ENCODE peak calls at places on chromosomes 4 and X, in eight cellular contexts. T, A, N, V, Z, K, L and P are unnamed samples. For H3K9me3, the result is how much of the 10 kb centered on the place peaks cover.

GRCh38 chr4:52617467-52618017 is 41.6 kb downstream of the USP46 start:
- DNase-seq in T (no peak), A (no peak), N (no peak), V (no peak), Z (no peak), K (no peak), L (no peak), P (no peak)

GRCh38 chr4:154049457-154050181 is 260.7 kb upstream of the SFRP2 start:
- DNase-seq in T (no peak), A (no peak), N (peak), V (no peak), Z (peak), K (no peak), L (no peak), P (no peak)

GRCh38 chr4:19399001-19399400 is 852.7 kb upstream of the SLIT2 start:
- DNase-seq in T (no peak), A (no peak), N (no peak), V (no peak), Z (no peak), K (no peak), L (no peak), P (no peak)

GRCh38 chrX:133335027-133335426 is 80.3 kb downstream of the GPC4 start:
- DNase-seq in T (no peak), A (no peak), N (peak), V (no peak), Z (no peak), K (no peak), L (no peak), P (no peak)

GRCh38 chr4:127586922-127587571 is 45.7 kb upstream of the INTU start:
- DNase-seq in T (no peak), A (no peak), N (peak), V (no peak), Z (peak), K (no peak), L (no peak), P (no peak)

GRCh38 chr4:12724520-12724919 is 759.6 kb downstream of the RAB28 start:
- DNase-seq in T (no peak), A (no peak), N (peak), V (no peak), Z (no peak), K (no peak), L (no peak), P (no peak)

GRCh38 chr4:119628281-119629141 is at the start of gene PDE5A:
- DNase-seq in T (peak), A (peak), N (peak), V (peak), Z (peak), K (peak), L (peak), P (peak)

GRCh38 chr4:48602763-48603162 is 112.7 kb downstream of the ZAR1 start:
- DNase-seq in T (no peak), A (no peak), N (no peak), V (no peak), Z (no peak), K (no peak), L (no peak), P (no peak)

GRCh38 chr4:173930329-173930967 is 353.0 kb downstream of the FBXO8 start:
- DNase-seq in T (no peak), A (no peak), N (no peak), V (no peak), Z (no peak), K (no peak), L (no peak), P (no peak)

GRCh38 chr4:150619032-150619431 is 37.1 kb downstream of the MAB21L2 start:
- DNase-seq in T (no peak), A (no peak), N (no peak), V (no peak), Z (no peak), K (no peak), L (no peak), P (no peak)

GRCh38 chr4:180926277-180926676 is 1316.9 kb upstream of the TENM3 start:
- DNase-seq in T (no peak), A (no peak), N (no peak), V (no peak), Z (peak), K (no peak), L (no peak), P (no peak)

GRCh38 chr4:101418055-101418454 is 70.7 kb upstream of the PPP3CA start:
- DNase-seq in T (no peak), A (no peak), N (no peak), V (no peak), Z (no peak), K (no peak), L (no peak), P (peak)

GRCh38 chrX:10117301-10117700 is 39.5 kb upstream of the CLCN4 start:
- DNase-seq in T (no peak), A (no peak), N (no peak), V (no peak), Z (no peak), K (no peak), L (no peak), P (no peak)

DNA sequence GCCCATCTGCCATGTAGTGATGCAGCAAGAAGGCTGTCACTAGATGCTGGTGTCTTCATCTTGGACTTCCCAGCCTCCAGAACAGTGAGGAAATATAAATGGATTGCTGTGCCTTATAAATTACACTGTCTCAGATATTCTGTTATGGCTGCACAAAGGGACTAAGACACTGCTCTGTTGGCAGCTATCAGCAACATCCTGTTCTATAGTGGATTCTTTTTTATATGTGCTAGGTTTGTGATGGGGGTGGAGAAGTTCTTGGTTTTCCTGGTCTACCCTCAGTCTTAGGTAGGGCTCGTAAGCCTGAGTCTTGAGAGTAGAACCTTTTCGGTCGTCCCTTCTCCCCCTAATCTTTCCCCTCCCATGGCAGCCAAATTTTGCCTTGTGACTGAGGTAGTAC is 17.3 kb downstream of the STIM2 start:
- DNase-seq in T (no peak), A (no peak), N (no peak), V (no peak), Z (no peak), K (no peak), L (no peak), P (no peak)
- H3K9me3 ChIP-seq in T (under half), A (under half), N (under half), V (under half), Z (under half), K (under half), L (under half), P (under half)

GRCh38 chr4:160193787-160194186 is 1090.9 kb downstream of the RAPGEF2 start:
- DNase-seq in T (no peak), A (no peak), N (no peak), V (no peak), Z (no peak), K (no peak), L (no peak), P (no peak)

DNA sequence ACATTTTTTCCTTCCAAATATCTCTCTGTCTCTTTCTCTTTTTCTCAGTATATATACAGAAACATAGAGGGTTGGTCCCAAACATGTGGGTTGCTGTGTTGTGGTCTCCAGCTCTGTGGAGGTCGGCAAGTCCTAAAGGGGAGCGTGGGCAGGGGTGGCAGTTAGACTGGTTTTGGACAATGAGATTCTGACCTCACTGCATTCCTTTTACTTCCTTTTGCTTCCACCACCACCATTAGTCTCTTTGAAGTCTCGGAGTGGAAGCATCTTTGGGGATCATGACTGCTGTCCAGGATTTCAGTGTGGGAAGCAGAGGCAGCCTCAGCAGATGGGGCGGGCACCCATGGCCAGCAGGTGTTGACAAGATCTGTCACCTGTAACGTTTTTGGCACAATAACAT is 1091.8 kb downstream of the RAPGEF2 start:
- DNase-seq in T (no peak), A (peak), N (no peak), V (no peak), Z (no peak), K (no peak), L (peak), P (no peak)
- H3K9me3 ChIP-seq in T (under half), A (under half), N (under half), V (under half), Z (under half), K (under half), L (under half), P (under half)

GRCh38 chr4:69092980-69093568 is 3.2 kb upstream of the UGT2B7 start:
- DNase-seq in T (no peak), A (no peak), N (no peak), V (no peak), Z (no peak), K (no peak), L (no peak), P (no peak)

GRCh38 chr4:69092190-69092589 is 4.1 kb upstream of the UGT2B7 start:
- DNase-seq in T (no peak), A (no peak), N (no peak), V (no peak), Z (no peak), K (no peak), L (no peak), P (no peak)

GRCh38 chr4:69096111-69096656 is at the start of gene UGT2B7:
- DNase-seq in T (no peak), A (no peak), N (no peak), V (no peak), Z (no peak), K (no peak), L (no peak), P (no peak)

GRCh38 chr4:69095301-69095731 is 958 bp upstream of the UGT2B7 start:
- DNase-seq in T (no peak), A (no peak), N (no peak), V (no peak), Z (no peak), K (no peak), L (no peak), P (no peak)

DNA sequence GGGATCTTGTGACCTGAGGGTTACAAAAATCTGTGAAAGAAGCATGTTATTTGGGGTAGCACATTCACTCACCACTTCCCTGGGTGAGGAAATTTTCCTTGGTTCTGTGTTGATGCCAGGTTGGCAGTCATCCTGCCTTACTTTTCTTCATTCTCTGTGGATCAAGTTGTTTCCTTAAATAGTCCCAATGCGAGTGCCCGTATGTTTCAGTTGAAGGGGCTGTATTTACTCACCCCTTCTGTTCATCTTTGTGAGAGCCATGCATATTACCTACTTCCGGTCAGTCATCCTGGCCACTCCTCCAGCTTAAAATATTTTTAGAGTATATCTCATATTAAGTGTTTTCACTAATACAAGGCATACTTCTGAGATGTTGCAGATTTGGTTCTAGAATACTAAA is 2.6 kb upstream of the UGT2B7 start:
- DNase-seq in T (no peak), A (no peak), N (no peak), V (no peak), Z (no peak), K (no peak), L (no peak), P (no peak)
- H3K9me3 ChIP-seq in T (under half), A (under half), N (under half), V (under half), Z (under half), K (under half), L (under half), P (under half)

GRCh38 chrX:55522577-55523254 is 33.1 kb upstream of the USP51 start:
- DNase-seq in T (no peak), A (no peak), N (no peak), V (no peak), Z (no peak), K (peak), L (no peak), P (no peak)

GRCh38 chrX:55524487-55524886 is 34.8 kb upstream of the USP51 start:
- DNase-seq in T (no peak), A (no peak), N (peak), V (no peak), Z (no peak), K (no peak), L (no peak), P (no peak)

GRCh38 chrX:55521687-55522086 is 32.0 kb upstream of the USP51 start:
- DNase-seq in T (no peak), A (no peak), N (no peak), V (no peak), Z (no peak), K (peak), L (no peak), P (no peak)
- H3K9me3 ChIP-seq in T (under half), A (under half), N (under half), V (under half), Z (under half), K (under half), L (under half), P (under half)